ENCODE peak calls at places on chromosome X, in seven cellular contexts. K, L, Q, O, X, R and I are unnamed samples.

GRCh38 chrX:9443327-9443726 is 21.5 kb upstream of the TBL1X start:
- DNase-seq in O (no peak), Q (no peak), X (no peak), R (no peak), L (no peak), K (no peak), I (no peak)

GRCh38 chrX:78321809-78322208 is 5.6 kb downstream of the CYSLTR1 start:
- DNase-seq in L (peak; percentile 14), O (no peak), K (no peak), R (peak; percentile 30), Q (no peak), X (no peak), I (no peak)

GRCh38 chrX:17719651-17720050 is 17.6 kb upstream of the SCML1 start:
- DNase-seq in O (no peak), L (no peak), X (no peak), R (no peak), Q (no peak), K (peak; percentile 60), I (no peak)

GRCh38 chrX:141669689-141670088 is 28.9 kb downstream of the SPANXD start:
- DNase-seq in L (no peak), R (no peak), O (peak; percentile 12), K (no peak), X (no peak), Q (no peak), I (no peak)

GRCh38 chrX:63784346-63784901 is 590 bp downstream of the ARHGEF9 start:
- DNase-seq in K (no peak), X (no peak), O (no peak), Q (no peak), L (peak; percentile 11), R (no peak), I (no peak)

GRCh38 chrX:151359931-151360871 is 36.8 kb upstream of the VMA21 start:
- DNase-seq in X (peak; percentile 0), K (peak; percentile 58), R (peak; percentile 29), O (peak; percentile 7), Q (no peak), L (peak; percentile 40), I (peak; percentile 64)

GRCh38 chrX:31038585-31039326 is 33.1 kb downstream of the FTHL17 start:
- DNase-seq in X (peak; percentile 16), L (peak; percentile 20), Q (no peak), K (peak; percentile 58), R (peak; percentile 33), O (peak; percentile 58), I (peak; percentile 34)

GRCh38 chrX:9703406-9703805 is 62.2 kb downstream of the GPR143 start:
- DNase-seq in Q (no peak), R (no peak), L (no peak), X (no peak), O (no peak), K (no peak), I (no peak)

GRCh38 chrX:17035111-17035510 is 88.7 kb downstream of the REPS2 start:
- DNase-seq in O (no peak), L (no peak), X (no peak), R (no peak), Q (no peak), K (no peak), I (no peak)

GRCh38 chrX:130299279-130300009 is 30.7 kb upstream of the ZNF280C start:
- DNase-seq in L (peak; percentile 28), Q (no peak), X (no peak), O (no peak), K (peak; percentile 13), R (peak; percentile 44), I (no peak)

GRCh38 chrX:13487731-13488505 is 81.5 kb upstream of the EGFL6 start:
- DNase-seq in X (peak; percentile 10), L (peak; percentile 47), R (peak; percentile 49), O (peak; percentile 91), Q (peak; percentile 22), K (peak; percentile 68), I (peak; percentile 39)

GRCh38 chrX:47169726-47170515 is 23.7 kb upstream of the UBA1 start:
- DNase-seq in Q (no peak), K (no peak), O (peak; percentile 75), R (peak; percentile 23), X (no peak), L (no peak), I (no peak)

GRCh38 chrX:1658083-1658463 is 43.2 kb downstream of the ASMT start:
- DNase-seq in Q (no peak), K (no peak), L (no peak), X (no peak), R (no peak), O (no peak), I (no peak)

GRCh38 chrX:153870288-153870690 is 15.7 kb downstream of the L1CAM start:
- DNase-seq in O (no peak), Q (no peak), K (no peak), X (no peak), L (no peak), R (no peak), I (no peak)

GRCh38 chrX:153871946-153872878 is 13.8 kb downstream of the L1CAM start:
- DNase-seq in Q (no peak), K (no peak), R (no peak), O (no peak), L (no peak), X (no peak), I (no peak)

GRCh38 chrX:153869473-153870287 is 16.3 kb downstream of the L1CAM start:
- DNase-seq in X (no peak), R (no peak), L (no peak), K (no peak), O (no peak), Q (no peak), I (no peak)

GRCh38 chrX:153871451-153871850 is 14.5 kb downstream of the L1CAM start:
- DNase-seq in K (peak; percentile 50), R (no peak), O (no peak), X (no peak), L (no peak), Q (no peak), I (no peak)

GRCh38 chrX:153870791-153871360 is 15.1 kb downstream of the L1CAM start:
- DNase-seq in L (no peak), Q (no peak), K (no peak), O (no peak), X (no peak), R (no peak), I (no peak)
- TF ChIP-seq CTCF in L (no peak), Q (no peak), K (no peak), O (no peak), X (no peak), R (no peak), I (no peak)

GRCh38 chrX:72128881-72129280 is 2.8 kb downstream of the RTL5 start:
- DNase-seq in O (peak; percentile 16), Q (no peak), X (peak; percentile 0), R (no peak), K (peak; percentile 58), L (no peak), I (peak; percentile 42)
- TF ChIP-seq CTCF in O (peak; percentile 43), Q (peak; percentile 17), X (no peak), R (no peak), K (peak; percentile 59), L (peak; percentile 11), I (peak; percentile 54)

GRCh38 chrX:110045421-110045820 is 42.5 kb downstream of the TMEM164 start:
- DNase-seq in R (no peak), Q (no peak), X (no peak), L (peak; percentile 16), K (no peak), O (no peak), I (no peak)

GRCh38 chrX:110042521-110042920 is 39.6 kb downstream of the TMEM164 start:
- DNase-seq in Q (no peak), L (no peak), R (no peak), O (peak; percentile 17), K (no peak), X (no peak), I (no peak)

GRCh38 chrX:110046971-110047370 is 44.1 kb downstream of the TMEM164 start:
- DNase-seq in L (no peak), X (no peak), R (no peak), O (no peak), Q (no peak), K (no peak), I (no peak)

GRCh38 chrX:110045988-110046387 is 43.1 kb downstream of the TMEM164 start:
- DNase-seq in X (peak; percentile 65), R (no peak), O (peak; percentile 21), L (peak; percentile 19), K (peak; percentile 30), Q (no peak), I (no peak)

DNA sequence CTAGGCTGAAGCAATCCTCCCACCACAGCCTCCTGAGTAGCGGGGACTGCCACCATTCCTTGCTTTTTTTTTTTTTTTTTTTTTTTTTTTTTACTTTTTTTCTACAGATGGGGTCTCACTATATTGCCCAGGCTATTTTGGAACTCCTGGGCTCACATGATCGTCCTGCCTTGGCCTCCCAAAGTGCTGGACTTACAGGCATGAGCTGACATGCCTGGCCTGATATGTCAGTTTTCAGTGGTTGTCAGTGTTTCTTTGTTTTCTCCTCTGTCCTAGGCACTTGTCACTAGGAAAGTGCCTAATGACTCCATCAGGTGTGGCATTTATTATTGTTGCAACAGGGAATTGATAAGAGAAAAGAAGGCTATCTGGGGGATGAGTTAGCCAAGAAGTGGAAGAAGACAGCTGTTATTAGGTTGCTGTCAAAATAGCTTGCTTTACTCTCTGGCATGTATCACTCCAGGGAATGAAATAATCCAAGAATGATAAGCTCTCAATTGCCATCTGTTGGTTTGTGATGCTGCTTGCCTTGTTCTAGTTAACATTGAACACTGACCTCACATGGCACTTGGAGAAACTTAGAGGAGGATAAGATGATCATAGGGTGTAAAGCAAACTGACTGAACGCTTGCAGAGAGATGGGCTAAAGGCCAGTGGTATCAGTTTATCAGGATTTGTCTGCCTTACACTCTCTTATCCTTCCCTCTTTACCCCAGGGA is 41.8 kb downstream of the TMEM164 start:
- DNase-seq in X (no peak), R (no peak), K (no peak), Q (no peak), O (no peak), L (no peak), I (no peak)
- TF ChIP-seq CTCF in X (no peak), R (no peak), K (no peak), Q (no peak), O (no peak), L (no peak), I (no peak)

GRCh38 chrX:88982183-88982582 is 235.2 kb downstream of the CPXCR1 start:
- DNase-seq in O (no peak), L (no peak), Q (no peak), R (no peak), K (no peak), X (no peak), I (no peak)
- TF ChIP-seq CTCF in O (no peak), L (no peak), Q (no peak), R (no peak), K (no peak), X (no peak), I (no peak)

GRCh38 chrX:145910017-145910416 is 92.4 kb downstream of the SLITRK2 start:
- DNase-seq in L (no peak), Q (no peak), X (no peak), O (no peak), K (peak; percentile 5), R (no peak), I (no peak)
- TF ChIP-seq CTCF in L (no peak), Q (no peak), X (no peak), O (no peak), K (peak; percentile 31), R (no peak), I (no peak)

GRCh38 chrX:43949669-43950068 is 23.5 kb downstream of the NDP start:
- DNase-seq in K (peak; percentile 74), L (peak; percentile 37), R (no peak), Q (no peak), X (peak; percentile 10), O (no peak), I (peak; percentile 32)
- TF ChIP-seq CTCF in K (peak; percentile 51), L (peak; percentile 28), R (peak; percentile 11), Q (no peak), X (peak; percentile 73), O (peak; percentile 43), I (no peak)